ENCODE peak calls at places on chromosome 5, in five cellular contexts. G is stomach, R is prostate gland, H is breast epithelium, A is transverse colon. B is an unnamed sample.
A peak's percentile ranks its signal among the peaks of the same experiment; 100 is the strongest.

GRCh38 chr5:5373351-5374033 is 49.0 kb upstream of the ICE1 start:
- DNase-seq in R (no peak), H (no peak), A (no peak), G (no peak), B (peak; percentile 80)

GRCh38 chr5:109347252-109347888 is 62.4 kb downstream of the PJA2 start:
- DNase-seq in R (no peak), A (no peak), G (no peak), H (no peak), B (peak; percentile 70)

GRCh38 chr5:125196479-125197183 is 450.2 kb upstream of the ZNF608 start:
- DNase-seq in A (no peak), R (no peak), G (no peak), H (no peak), B (no peak)

GRCh38 chr5:3266861-3267260 is 328.8 kb upstream of the IRX1 start:
- DNase-seq in A (no peak), H (no peak), R (no peak), G (no peak), B (no peak)

GRCh38 chr5:65539827-65540226 is 23.1 kb downstream of the CENPK start:
- DNase-seq in A (no peak), R (no peak), H (no peak), G (no peak), B (no peak)

GRCh38 chr5:41156739-41157138 is 56.6 kb downstream of the C6 start:
- DNase-seq in H (no peak), R (no peak), G (no peak), A (no peak), B (no peak)

GRCh38 chr5:13866792-13867191 is 77.7 kb downstream of the DNAH5 start:
- DNase-seq in G (no peak), R (no peak), A (no peak), H (no peak), B (no peak)

GRCh38 chr5:122054266-122054665 is 23.8 kb downstream of the LOX start:
- DNase-seq in G (no peak), R (no peak), H (no peak), A (no peak), B (no peak)

GRCh38 chr5:95460662-95461061 is 69.5 kb downstream of the FAM81B start:
- DNase-seq in A (no peak), H (no peak), R (no peak), G (no peak), B (no peak)

GRCh38 chr5:134077926-134078580 is 36.4 kb upstream of the TCF7 start:
- DNase-seq in A (no peak), R (no peak), H (no peak), G (no peak), B (peak; percentile 34)

GRCh38 chr5:170479484-170479883 is 24.3 kb upstream of the KCNIP1 start:
- DNase-seq in H (no peak), A (no peak), R (no peak), G (no peak), B (no peak)

GRCh38 chr5:95773325-95774059 is 42.4 kb downstream of the RHOBTB3 start:
- DNase-seq in A (no peak), H (no peak), R (no peak), G (no peak), B (no peak)

GRCh38 chr5:55535199-55535905 is 588 bp upstream of the PLPP1 start:
- DNase-seq in H (no peak), G (no peak), R (no peak), A (no peak), B (no peak)

DNA sequence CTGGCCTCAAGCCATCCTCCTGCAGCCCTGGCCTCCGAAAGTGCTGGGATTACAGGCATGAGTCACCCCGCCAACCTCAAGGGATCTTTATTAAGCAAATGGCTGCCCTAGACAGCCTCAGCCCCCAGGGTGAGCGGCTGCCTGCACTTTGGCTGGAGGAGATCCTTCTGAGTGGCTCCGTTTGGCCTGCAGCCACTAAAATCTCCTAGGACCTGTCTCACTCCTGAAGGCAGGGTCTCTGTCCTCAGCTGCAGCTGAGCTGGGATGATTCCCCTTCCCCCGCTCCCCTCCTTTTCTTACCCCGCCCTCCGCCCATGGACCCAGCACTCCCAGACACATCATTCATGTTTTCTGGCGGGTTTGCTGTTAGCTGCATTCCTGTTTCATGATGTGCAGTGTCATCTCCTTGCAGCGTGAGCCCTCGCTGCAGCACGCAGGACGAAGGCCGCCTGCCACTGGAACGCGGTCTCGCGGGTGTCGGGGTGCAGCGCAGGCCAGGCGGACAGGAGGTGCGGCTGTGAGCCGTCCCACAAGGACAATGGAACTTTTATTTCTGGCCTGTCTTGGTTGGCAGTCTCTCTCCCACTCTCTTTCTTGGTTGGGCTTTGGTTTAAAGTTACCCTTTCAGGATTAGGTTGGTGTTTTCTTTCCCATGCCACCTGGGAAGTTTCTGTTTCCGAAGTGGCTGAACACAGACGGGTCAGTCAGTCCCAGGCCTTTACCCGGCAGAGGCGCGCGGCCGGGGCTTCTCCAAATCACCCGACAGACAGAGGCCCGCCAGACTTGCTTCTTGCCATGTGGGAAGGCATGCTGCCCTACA is 137.1 kb downstream of the FOXD1 start:
- DNase-seq in G (no peak), A (no peak), R (no peak), H (peak; percentile 51), B (no peak)
- TF ChIP-seq POLR2A in G (no peak), A (no peak), R (no peak), H (no peak), B (no peak)

GRCh38 chr5:154858251-154858971 is at the start of gene CNOT8:
- DNase-seq in H (peak; percentile 97), G (peak; percentile 99), R (peak; percentile 98), A (peak; percentile 99), B (peak; percentile 99)

GRCh38 chr5:154857091-154857533 is 1.3 kb upstream of the CNOT8 start:
- DNase-seq in G (peak; percentile 82), R (peak; percentile 19), H (peak; percentile 71), A (peak; percentile 81), B (no peak)

GRCh38 chr5:154858972-154859950 is 834 bp downstream of the CNOT8 start:
- DNase-seq in H (no peak), A (no peak), G (no peak), R (no peak), B (no peak)

GRCh38 chr5:154860123-154860522 is 1.7 kb downstream of the CNOT8 start:
- DNase-seq in H (no peak), G (no peak), A (peak; percentile 39), R (no peak), B (peak; percentile 73)

GRCh38 chr5:154857534-154858250 is 735 bp upstream of the CNOT8 start:
- DNase-seq in G (peak; percentile 92), R (peak; percentile 92), H (peak; percentile 94), A (peak; percentile 92), B (peak; percentile 99)
- TF ChIP-seq POLR2AphosphoS5 in G (peak; percentile 60), R (peak; percentile 75), H (peak; percentile 66), A (peak; percentile 77), B (peak; percentile 87)

GRCh38 chr5:72565519-72566289 is 58.5 kb upstream of the ZNF366 start:
- DNase-seq in R (no peak), G (no peak), H (no peak), A (no peak), B (no peak)
- TF ChIP-seq POLR2A in R (no peak), G (no peak), H (no peak), A (no peak), B (no peak)

GRCh38 chr5:1358726-1359025 is 13.8 kb upstream of the CLPTM1L start:
- DNase-seq in G (no peak), A (no peak), R (no peak), H (no peak), B (no peak)
- TF ChIP-seq POLR2AphosphoS5 in G (no peak), A (no peak), R (no peak), H (no peak), B (no peak)

DNA sequence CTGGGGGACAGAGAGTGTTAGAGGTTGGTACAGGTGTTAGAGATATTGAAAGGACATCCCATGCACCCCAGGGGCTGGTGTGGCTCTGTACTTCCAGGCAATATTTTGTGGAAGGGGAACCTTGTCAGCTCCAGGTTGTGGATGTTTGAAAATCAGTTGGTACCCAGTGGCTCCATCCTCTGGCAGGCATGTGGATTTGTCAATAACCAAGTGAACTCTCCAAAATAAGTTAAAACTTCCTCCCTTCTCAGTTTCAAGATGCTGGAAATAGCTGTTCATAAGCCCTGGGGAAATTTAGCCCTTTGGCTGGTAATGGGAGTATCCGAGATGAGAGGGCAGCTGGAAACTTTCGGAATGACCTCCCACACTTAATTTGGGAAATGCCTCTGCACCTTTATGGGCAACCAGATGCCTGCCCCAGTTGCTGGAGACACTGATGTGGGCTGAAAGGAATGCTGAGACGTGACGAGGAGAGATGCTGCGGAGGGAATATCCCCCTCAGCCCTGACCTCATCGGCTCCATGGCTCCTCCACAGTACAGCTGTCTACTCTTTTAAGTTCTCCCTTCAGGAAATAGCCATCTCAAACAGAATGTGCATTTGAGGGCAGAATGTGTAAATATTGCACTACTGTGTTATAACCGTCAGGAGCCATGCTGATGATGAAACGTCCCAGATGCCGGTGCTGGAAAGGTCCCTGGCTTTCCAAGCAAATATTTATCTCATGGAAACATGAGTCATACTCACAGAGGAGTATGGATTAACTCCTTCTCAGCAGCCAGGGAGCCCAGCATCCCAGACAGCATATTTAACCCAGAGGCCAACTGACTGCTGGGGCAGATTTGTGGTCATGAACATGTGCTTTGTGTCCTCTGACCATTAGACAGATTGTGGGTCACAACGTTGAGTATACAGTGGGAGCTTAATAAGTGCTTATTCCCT is 29.5 kb downstream of the TGFBI start:
- DNase-seq in H (peak; percentile 43), A (peak; percentile 54), R (no peak), G (peak; percentile 47), B (peak; percentile 90)
- TF ChIP-seq POLR2A in H (no peak), A (no peak), R (no peak), G (no peak), B (no peak)